ENCODE peak calls at places on chromosome 9, in six cellular contexts. P, O, A, V, H and K are unnamed samples.

GRCh38 chr9:107044872-107045271 is 181.9 kb downstream of the ZNF462 start:
- DNase-seq in O (no peak), H (peak), P (no peak), A (no peak), V (no peak), K (peak)

GRCh38 chr9:133609311-133610098 is at the start of gene FAM163B:
- DNase-seq in P (no peak), A (no peak), H (no peak), O (peak), V (peak), K (peak)

GRCh38 chr9:122463828-122464632 is 13.7 kb downstream of the OR1J1 start:
- DNase-seq in H (peak), A (peak), V (no peak), O (no peak), P (no peak), K (peak)

GRCh38 chr9:135152608-135153337 is 65.3 kb downstream of the OLFM1 start:
- DNase-seq in O (peak), V (no peak), A (peak), H (no peak), P (no peak), K (no peak)

GRCh38 chr9:35944173-35944572 is 13.8 kb downstream of the OR2S2 start:
- DNase-seq in H (no peak), A (no peak), V (no peak), O (no peak), P (no peak), K (no peak)

GRCh38 chr9:110217656-110218099 is 9.7 kb upstream of the C9orf152 start:
- DNase-seq in H (peak), V (peak), O (peak), A (no peak), P (no peak), K (no peak)

GRCh38 chr9:14907360-14907685 is 2.9 kb downstream of the FREM1 start:
- DNase-seq in A (no peak), P (no peak), O (no peak), V (no peak), H (no peak), K (no peak)

GRCh38 chr9:121636411-121636865 is 15.0 kb upstream of the DAB2IP start:
- DNase-seq in V (peak), P (no peak), O (peak), H (no peak), A (no peak), K (no peak)

GRCh38 chr9:75147638-75148037 is 59.3 kb downstream of the OSTF1 start:
- DNase-seq in V (peak), O (no peak), A (no peak), P (no peak), H (no peak), K (no peak)

GRCh38 chr9:113895526-113895925 is 19.4 kb downstream of the ZNF618 start:
- DNase-seq in P (no peak), H (no peak), O (no peak), A (no peak), V (peak), K (no peak)

GRCh38 chr9:120861935-120862334 is 15.1 kb downstream of the PHF19 start:
- DNase-seq in V (no peak), P (no peak), A (no peak), H (no peak), O (no peak), K (no peak)

DNA sequence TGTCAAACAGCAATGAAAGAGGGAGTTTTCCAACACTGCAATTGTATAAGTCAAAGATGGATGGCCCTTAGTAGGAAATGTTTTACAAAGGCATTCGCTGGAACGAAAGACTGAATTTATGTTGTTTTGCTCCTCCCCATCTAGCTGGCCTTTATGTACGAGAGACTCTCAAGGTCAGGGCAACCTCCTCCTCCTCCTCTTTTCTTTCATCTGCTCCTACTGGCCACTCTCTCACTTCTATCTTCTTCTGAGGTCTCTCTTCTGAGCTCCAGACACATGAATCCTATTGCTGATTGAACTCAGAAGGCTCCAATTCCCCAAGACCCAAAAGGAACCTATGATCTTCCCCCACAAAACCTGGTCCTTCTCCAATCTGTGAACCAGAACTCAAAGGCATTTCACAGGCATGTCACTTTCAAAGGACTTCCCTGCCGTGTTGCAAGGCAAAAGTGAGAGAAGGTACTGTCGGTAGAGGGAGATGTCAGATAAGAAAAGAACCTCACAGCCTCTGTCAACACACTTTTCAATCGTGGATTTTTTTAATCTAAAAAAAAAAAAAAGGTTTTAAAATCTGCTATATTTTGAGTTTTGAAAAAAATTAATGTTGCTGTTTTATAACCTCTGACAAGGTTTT is 28.5 kb upstream of the PUM3 start:
- DNase-seq in O (no peak), V (peak), P (no peak), H (peak), A (no peak), K (no peak)
- TF ChIP-seq CTCF in O (no peak), V (peak), P (no peak), H (peak), A (peak), K (no peak)

GRCh38 chr9:70385423-70385822 is 29.0 kb downstream of the KLF9 start:
- DNase-seq in H (no peak), V (no peak), P (no peak), A (no peak), O (no peak), K (no peak)
- TF ChIP-seq CTCF in H (no peak), V (no peak), P (no peak), A (no peak), O (no peak), K (no peak)

DNA sequence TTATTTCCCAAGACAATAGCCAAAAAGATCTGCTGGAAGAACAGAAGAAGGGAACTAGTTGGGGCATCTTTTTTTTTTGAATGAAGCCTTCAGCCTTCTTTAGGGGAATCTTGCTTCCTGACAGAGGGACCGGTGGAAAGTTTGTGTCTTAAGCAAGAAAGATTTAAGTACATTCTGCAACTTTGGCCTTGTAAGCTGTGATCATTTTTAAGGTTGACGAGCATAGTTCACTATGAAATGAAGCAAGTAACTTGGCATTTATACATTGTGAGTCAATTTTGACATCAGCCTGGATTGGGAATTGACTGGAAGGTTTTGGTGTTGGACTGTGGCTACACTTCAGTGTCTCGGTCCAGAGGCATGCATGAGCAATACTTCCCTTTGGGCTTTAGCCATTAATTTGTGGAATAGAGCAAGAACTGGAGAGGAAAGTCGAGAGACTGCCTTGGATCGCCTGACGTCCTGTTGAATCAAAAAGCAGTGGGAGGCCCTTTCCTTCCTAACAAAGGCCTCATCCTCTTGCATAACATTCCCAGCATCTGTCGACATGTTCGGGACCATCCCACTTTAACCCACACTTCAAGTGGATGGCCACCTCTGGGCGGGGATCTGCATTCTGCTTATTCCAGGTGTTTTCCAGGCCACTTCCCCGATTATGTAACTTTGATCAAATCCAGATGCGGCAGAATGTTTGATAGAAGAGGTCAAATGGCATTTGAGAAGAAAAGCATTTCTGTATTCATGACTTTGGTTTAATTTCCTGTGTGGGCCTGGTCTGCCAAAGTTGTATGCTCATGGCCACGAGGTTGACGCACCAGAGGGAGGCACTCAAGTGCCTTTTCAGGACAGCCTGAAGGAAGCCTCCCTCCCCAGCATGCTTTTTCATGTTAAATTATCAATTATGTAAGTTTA is 12.5 kb downstream of the ABL1 start:
- DNase-seq in H (peak), V (peak), P (peak), O (peak), A (no peak), K (no peak)
- TF ChIP-seq CTCF in H (peak), V (peak), P (no peak), O (no peak), A (peak), K (no peak)

GRCh38 chr9:98215821-98216220 is 23.4 kb upstream of the CORO2A start:
- DNase-seq in V (peak), H (peak), P (no peak), O (no peak), A (no peak), K (peak)
- TF ChIP-seq CTCF in V (peak), H (peak), P (no peak), O (no peak), A (peak), K (no peak)

DNA sequence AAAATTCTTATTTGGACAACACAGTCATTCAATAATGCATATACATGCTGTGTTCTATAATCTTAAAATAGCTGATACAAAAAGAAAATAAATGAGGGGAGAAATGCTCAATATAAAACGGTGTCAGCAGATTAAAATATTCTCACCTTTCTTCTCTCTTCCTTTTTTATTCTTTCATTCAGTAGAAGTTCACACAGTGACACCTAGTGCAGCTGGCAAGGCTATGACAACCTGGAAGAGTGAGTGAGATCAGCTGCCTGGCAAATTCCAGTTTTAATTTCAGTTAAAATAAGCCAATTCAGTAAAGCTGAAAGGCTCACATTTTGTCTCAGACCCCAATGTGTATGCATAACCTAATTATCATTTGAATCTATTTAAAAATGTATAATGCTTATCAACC is 150.3 kb downstream of the RASEF start:
- DNase-seq in V (no peak), A (no peak), P (no peak), H (peak), O (peak), K (no peak)
- TF ChIP-seq CTCF in V (no peak), A (peak), P (no peak), H (peak), O (peak), K (no peak)

GRCh38 chr9:130107955-130108354 is 54.2 kb downstream of the GPR107 start:
- DNase-seq in O (no peak), V (no peak), A (no peak), P (no peak), H (no peak), K (no peak)

GRCh38 chr9:130112244-130113151 is 58.8 kb downstream of the GPR107 start:
- DNase-seq in V (no peak), O (no peak), P (no peak), A (no peak), H (no peak), K (no peak)

GRCh38 chr9:130111805-130112204 is 58.1 kb downstream of the GPR107 start:
- DNase-seq in O (no peak), A (no peak), P (no peak), H (no peak), V (no peak), K (no peak)

GRCh38 chr9:130110596-130111021 is 56.9 kb downstream of the GPR107 start:
- DNase-seq in P (no peak), A (no peak), H (no peak), V (peak), O (no peak), K (no peak)

GRCh38 chr9:130110166-130110565 is 56.5 kb downstream of the GPR107 start:
- DNase-seq in O (no peak), V (no peak), H (no peak), A (no peak), P (no peak), K (peak)
- TF ChIP-seq CTCF in O (no peak), V (no peak), H (no peak), A (peak), P (no peak), K (peak)